ENCODE peak calls at places on chromosomes 2 and 18, in five cellular contexts. S is endothelial cell, U is NCI-H748 treated with DMSO at 0.1 percent for 48 hours, Z is RPMI8226, M is epithelial cell of prostate. C is an unnamed sample.

GRCh38 chr18:9742588-9743131 is 34.6 kb downstream of the RAB31 start:
- DNase-seq in S (peak), U (no peak), M (no peak), Z (no peak), C (no peak)

GRCh38 chr2:101200714-101201113 is 49.5 kb upstream of the TBC1D8 start:
- DNase-seq in U (no peak), M (peak), S (no peak), Z (no peak), C (no peak)

GRCh38 chr2:43312751-43313641 is 86.6 kb upstream of the ZFP36L2 start:
- DNase-seq in U (no peak), M (no peak), S (no peak), Z (no peak), C (peak)

GRCh38 chr18:34592961-34593382 is 117.1 kb upstream of the DTNA start:
- DNase-seq in U (no peak), S (peak), Z (no peak), M (peak), C (no peak)

GRCh38 chr2:220300806-220301205 is 673.4 kb downstream of the SLC4A3 start:
- DNase-seq in U (no peak), M (no peak), Z (no peak), S (no peak), C (no peak)

GRCh38 chr2:181036848-181037603 is 56.6 kb downstream of the UBE2E3 start:
- DNase-seq in U (no peak), M (peak), Z (no peak), S (no peak), C (no peak)

GRCh38 chr2:232522014-232522854 is 2.0 kb downstream of the PRSS56 start:
- DNase-seq in U (no peak), Z (peak), S (peak), M (no peak), C (no peak)

GRCh38 chr18:8549254-8549653 is 60.0 kb upstream of the RAB12 start:
- DNase-seq in Z (no peak), M (no peak), S (no peak), U (no peak), C (no peak)

GRCh38 chr2:187138240-187138639 is 289.3 kb upstream of the ZSWIM2 start:
- DNase-seq in U (no peak), M (no peak), Z (peak), S (peak), C (no peak)

GRCh38 chr2:36886664-36887063 is 79.7 kb downstream of the STRN start:
- DNase-seq in M (no peak), Z (no peak), U (no peak), S (no peak), C (no peak)

GRCh38 chr2:6008186-6008585 is 316.0 kb downstream of the SOX11 start:
- DNase-seq in U (no peak), M (no peak), S (no peak), Z (no peak), C (no peak)

GRCh38 chr2:20143263-20143662 is 81.7 kb downstream of the SDC1 start:
- DNase-seq in M (peak), S (no peak), Z (no peak), U (no peak), C (no peak)

GRCh38 chr2:23426284-23426905 is 41.4 kb downstream of the KLHL29 start:
- DNase-seq in U (no peak), S (no peak), M (no peak), Z (no peak), C (no peak)

GRCh38 chr18:78514910-78515670 is 464.5 kb upstream of the SALL3 start:
- DNase-seq in S (no peak), U (no peak), Z (no peak), M (no peak), C (no peak)

GRCh38 chr2:168278424-168278888 is 31.1 kb upstream of the STK39 start:
- DNase-seq in M (peak), U (peak), Z (no peak), S (no peak), C (no peak)

GRCh38 chr2:215878476-215879063 is 134.8 kb downstream of the MREG start:
- DNase-seq in M (no peak), S (no peak), U (no peak), Z (no peak), C (no peak)

GRCh38 chr2:142885543-142885942 is 8.1 kb downstream of the KYNU start:
- DNase-seq in S (no peak), U (no peak), M (no peak), Z (no peak), C (no peak)

GRCh38 chr2:222884114-222884764 is 23.4 kb downstream of the ACSL3 start:
- DNase-seq in M (no peak), Z (no peak), U (no peak), S (no peak), C (no peak)

GRCh38 chr18:76306685-76307292 is 188.3 kb downstream of the ZNF516 start:
- DNase-seq in Z (peak), M (no peak), U (no peak), S (no peak), C (no peak)

GRCh38 chr2:200617089-200618050 is 31.6 kb downstream of the AOX1 start:
- DNase-seq in Z (peak), M (no peak), U (no peak), S (no peak), C (no peak)

GRCh38 chr2:127589358-127589757 is 53.9 kb downstream of the MYO7B start:
- DNase-seq in M (no peak), Z (no peak), U (no peak), S (no peak), C (no peak)

GRCh38 chr2:10733584-10733958 is 12.1 kb downstream of the ATP6V1C2 start:
- DNase-seq in U (no peak), S (no peak), M (no peak), Z (no peak), C (no peak)

GRCh38 chr2:170816499-170817246 is at the start of gene GAD1:
- DNase-seq in U (peak), S (peak), Z (peak), M (peak), C (peak)

GRCh38 chr18:3340015-3340681 is 78.2 kb downstream of the MYL12B start:
- DNase-seq in Z (no peak), S (no peak), M (no peak), U (no peak), C (no peak)

GRCh38 chr2:7427293-7428060 is 510.3 kb downstream of the RNF144A start:
- DNase-seq in U (peak), S (peak), M (no peak), Z (peak), C (peak)

GRCh38 chr2:74045454-74045853 is 60.7 kb downstream of the TET3 start:
- DNase-seq in M (no peak), S (no peak), U (no peak), Z (no peak), C (no peak)

GRCh38 chr18:58390399-58390798 is 238.5 kb downstream of the ALPK2 start:
- DNase-seq in S (no peak), U (no peak), Z (no peak), M (no peak), C (no peak)

GRCh38 chr2:214244847-214245246 is 166.0 kb upstream of the VWC2L start:
- DNase-seq in Z (no peak), S (no peak), U (no peak), M (no peak), C (no peak)

GRCh38 chr2:231361701-231362588 is 33.6 kb upstream of the B3GNT7 start:
- DNase-seq in U (no peak), Z (no peak), M (no peak), S (no peak), C (no peak)

GRCh38 chr2:62801814-62802524 is 96.5 kb downstream of the EHBP1 start:
- DNase-seq in U (no peak), M (no peak), Z (peak), S (no peak), C (no peak)

GRCh38 chr2:72723769-72724370 is 102.0 kb downstream of the EXOC6B start:
- DNase-seq in U (no peak), M (no peak), Z (no peak), S (no peak), C (no peak)

GRCh38 chr2:21111012-21111411 is 12.8 kb upstream of the TDRD15 start:
- DNase-seq in S (no peak), M (no peak), Z (no peak), U (no peak), C (no peak)

GRCh38 chr2:11079131-11079824 is 76.0 kb upstream of the SLC66A3 start:
- DNase-seq in U (peak), S (no peak), Z (no peak), M (no peak), C (no peak)

C was measured in NCI-H1092.